ENCODE peak calls at places on chromosome 18, in four cellular contexts. H, R, C and T are unnamed samples.

GRCh38 chr18:46705521-46705920 is 48.5 kb upstream of the LOXHD1 start:
- DNase-seq in H (peak; percentile 57), R (no peak), C (peak; percentile 63), T (peak; percentile 73)

GRCh38 chr18:58527116-58528010 is 101.5 kb downstream of the ALPK2 start:
- DNase-seq in H (no peak), R (peak; percentile 36), C (no peak), T (no peak)

GRCh38 chr18:75811156-75811555 is 383.7 kb upstream of the SMIM21 start:
- DNase-seq in H (peak; percentile 68), R (no peak), C (no peak), T (no peak)

GRCh38 chr18:21452808-21453511 is 147.5 kb downstream of the ESCO1 start:
- DNase-seq in H (no peak), R (no peak), C (no peak), T (no peak)

GRCh38 chr18:54020971-54021370 is 203.5 kb downstream of the MBD2 start:
- DNase-seq in H (no peak), R (no peak), C (no peak), T (no peak)

GRCh38 chr18:67875936-67876335 is 359.4 kb upstream of the DSEL start:
- DNase-seq in H (no peak), R (peak; percentile 45), C (no peak), T (no peak)

GRCh38 chr18:43863180-43863579 is 585.9 kb upstream of the SYT4 start:
- DNase-seq in H (no peak), R (no peak), C (no peak), T (no peak)

GRCh38 chr18:37564796-37565137 is 831 bp downstream of the CELF4 start:
- DNase-seq in H (peak; percentile 83), R (peak; percentile 21), C (peak; percentile 92), T (peak; percentile 82)

GRCh38 chr18:39942702-39943101 is 2012.3 kb upstream of the PIK3C3 start:
- DNase-seq in H (no peak), R (no peak), C (no peak), T (no peak)

GRCh38 chr18:34493099-34493544 is 217.0 kb upstream of the DTNA start:
- DNase-seq in H (peak; percentile 94), R (peak; percentile 58), C (peak; percentile 78), T (peak; percentile 81)

GRCh38 chr18:22434973-22435608 is 17.4 kb upstream of the CTAGE1 start:
- DNase-seq in H (no peak), R (peak; percentile 91), C (no peak), T (no peak)

GRCh38 chr18:22674300-22674699 is 256.6 kb upstream of the CTAGE1 start:
- DNase-seq in H (peak; percentile 33), R (peak; percentile 94), C (no peak), T (no peak)

GRCh38 chr18:23661735-23662308 is 889 bp downstream of the ANKRD29 start:
- DNase-seq in H (no peak), R (no peak), C (no peak), T (no peak)

GRCh38 chr18:46293699-46294300 is 189.6 kb downstream of the HAUS1 start:
- DNase-seq in H (peak; percentile 96), R (peak; percentile 8), C (no peak), T (peak; percentile 53)

GRCh38 chr18:31918733-31919132 is 24.2 kb downstream of the TRAPPC8 start:
- DNase-seq in H (no peak), R (no peak), C (no peak), T (no peak)
- H4K5ac ChIP-seq in H (no peak overlapping the region), R (no peak overlapping the region), C (no peak overlapping the region), T (no peak overlapping the region)

DNA sequence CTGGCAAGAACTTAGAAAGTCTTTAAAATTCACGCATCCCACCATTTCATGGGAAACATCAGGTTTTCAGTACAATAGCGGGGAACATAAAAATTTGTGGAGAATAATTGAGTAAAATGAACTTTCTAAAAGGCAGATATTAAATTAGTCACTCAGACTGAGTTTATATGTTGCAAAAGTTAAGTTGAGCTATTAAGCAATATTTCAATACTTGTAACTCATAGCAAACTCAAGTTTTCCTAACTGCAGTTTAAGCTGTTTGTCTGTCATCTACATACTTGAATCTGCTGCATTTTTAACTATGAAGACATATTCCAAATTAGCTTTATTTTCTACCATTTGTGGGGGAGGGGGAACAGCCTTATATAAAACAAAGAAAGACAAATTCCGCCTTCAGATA is 463.1 kb downstream of the TXNL1 start:
- DNase-seq in H (no peak), R (no peak), C (no peak), T (no peak)
- H4K5ac ChIP-seq in H (no peak overlapping the region), R (peak overlapping the region; percentile 30), C (no peak overlapping the region), T (no peak overlapping the region)

GRCh38 chr18:72376256-72376655 is 167.9 kb downstream of the CBLN2 start:
- DNase-seq in H (no peak), R (no peak), C (no peak), T (no peak)

GRCh38 chr18:72375628-72376027 is 168.5 kb downstream of the CBLN2 start:
- DNase-seq in H (no peak), R (peak; percentile 28), C (no peak), T (no peak)
- H4K5ac ChIP-seq in H (no peak overlapping the region), R (no peak overlapping the region), C (no peak overlapping the region), T (no peak overlapping the region)

GRCh38 chr18:51108330-51108729 is 78.3 kb downstream of the SMAD4 start:
- DNase-seq in H (no peak), R (no peak), C (no peak), T (no peak)
- H4K5ac ChIP-seq in H (no peak overlapping the region), R (no peak overlapping the region), C (no peak overlapping the region), T (no peak overlapping the region)

GRCh38 chr18:79470547-79470946 is 74.8 kb downstream of the NFATC1 start:
- DNase-seq in H (peak; percentile 36), R (no peak), C (no peak), T (no peak)

GRCh38 chr18:79469309-79469708 is 73.6 kb downstream of the NFATC1 start:
- DNase-seq in H (no peak), R (no peak), C (no peak), T (no peak)

GRCh38 chr18:79471048-79471447 is 75.3 kb downstream of the NFATC1 start:
- DNase-seq in H (no peak), R (no peak), C (no peak), T (no peak)

GRCh38 chr18:79472176-79472575 is 76.4 kb downstream of the NFATC1 start:
- DNase-seq in H (no peak), R (no peak), C (no peak), T (no peak)

GRCh38 chr18:79469751-79470150 is 74.0 kb downstream of the NFATC1 start:
- DNase-seq in H (no peak), R (no peak), C (no peak), T (no peak)
- H4K5ac ChIP-seq in H (no peak overlapping the region), R (no peak overlapping the region), C (no peak overlapping the region), T (no peak overlapping the region)

GRCh38 chr18:12838178-12838634 is 45.8 kb downstream of the PTPN2 start:
- DNase-seq in H (peak; percentile 57), R (peak; percentile 90), C (no peak), T (no peak)
- H4K5ac ChIP-seq in H (no peak overlapping the region), R (peak overlapping the region; percentile 92), C (no peak overlapping the region), T (no peak overlapping the region)